ENCODE peak calls at places on chromosomes 4 and X, in six cellular contexts. F is fibroblast of lung, G is tibial nerve, O is transverse colon, M is right lobe of liver, R is lung. J is an unnamed sample.

GRCh38 chrX:9033179-9033578 is 748 bp downstream of the FAM9B start:
- DNase-seq in O (no peak), R (no peak), F (no peak), G (no peak), M (no peak), J (no peak)

GRCh38 chrX:24902808-24903207 is 113.0 kb downstream of the ARX start:
- DNase-seq in F (peak; percentile 95), G (no peak), R (no peak), O (no peak), M (no peak), J (no peak)

GRCh38 chrX:85996555-85996954 is 50.8 kb downstream of the CHM start:
- DNase-seq in M (no peak), R (no peak), O (no peak), G (no peak), F (no peak), J (no peak)

GRCh38 chr4:156838761-156839160 is 132.8 kb downstream of the PDGFC start:
- DNase-seq in F (peak; percentile 22), G (no peak), O (no peak), R (no peak), M (no peak), J (no peak)

GRCh38 chr4:181760560-181760959 is 482.6 kb upstream of the TENM3 start:
- DNase-seq in G (no peak), F (no peak), R (no peak), M (no peak), O (no peak), J (no peak)

GRCh38 chr4:47528651-47529050 is 43.6 kb downstream of the ATP10D start:
- DNase-seq in M (no peak), R (no peak), O (no peak), F (peak; percentile 32), G (no peak), J (no peak)

GRCh38 chrX:133401539-133401938 is 13.8 kb downstream of the GPC4 start:
- DNase-seq in G (no peak), O (no peak), R (no peak), F (peak; percentile 6), M (no peak), J (no peak)

GRCh38 chr4:61520688-61521160 is 320.6 kb downstream of the ADGRL3 start:
- DNase-seq in R (no peak), M (no peak), F (peak; percentile 5), G (no peak), O (no peak), J (no peak)

GRCh38 chr4:72631296-72631695 is 62.3 kb upstream of the ADAMTS3 start:
- DNase-seq in G (peak; percentile 66), O (no peak), R (no peak), F (peak; percentile 12), M (no peak), J (no peak)

GRCh38 chr4:163121689-163122088 is 45.0 kb downstream of the NAF1 start:
- DNase-seq in R (no peak), O (no peak), G (no peak), F (peak; percentile 55), M (no peak), J (no peak)

GRCh38 chrX:49079489-49080428 is at the start of gene WDR45:
- DNase-seq in F (peak; percentile 73), O (peak; percentile 78), R (peak; percentile 73), M (peak; percentile 80), G (peak; percentile 66), J (peak; percentile 76)

GRCh38 chrX:47458528-47458927 is 24.5 kb downstream of the ZNF41 start:
- DNase-seq in R (no peak), M (no peak), F (no peak), G (no peak), O (no peak), J (no peak)

GRCh38 chr4:47930971-47931804 is 16.8 kb upstream of the NFXL1 start:
- DNase-seq in O (no peak), R (no peak), F (peak; percentile 64), G (no peak), M (no peak), J (no peak)

GRCh38 chr4:139783761-139784484 is 118.3 kb downstream of the MGST2 start:
- DNase-seq in G (no peak), F (no peak), M (no peak), O (no peak), R (no peak), J (no peak)

GRCh38 chrX:153303276-153304262 is 18.0 kb downstream of the PNMA6F start:
- DNase-seq in R (no peak), M (no peak), F (no peak), O (no peak), G (no peak), J (no peak)

GRCh38 chrX:54785901-54786300 is 12.2 kb downstream of the ITIH6 start:
- DNase-seq in O (no peak), M (no peak), F (no peak), R (no peak), G (no peak), J (no peak)

GRCh38 chr4:52266537-52267137 is 215.5 kb downstream of the SPATA18 start:
- DNase-seq in R (no peak), F (no peak), M (no peak), G (no peak), O (no peak), J (no peak)

GRCh38 chrX:143635915-143636314 is at the start of gene SLITRK4:
- DNase-seq in R (no peak), F (peak; percentile 17), M (no peak), O (no peak), G (no peak), J (no peak)

GRCh38 chr4:2364654-2365053 is 53.8 kb downstream of the ZFYVE28 start:
- DNase-seq in F (peak; percentile 51), G (no peak), O (peak; percentile 31), M (no peak), R (no peak), J (no peak)

GRCh38 chrX:118637997-118638396 is 89.4 kb upstream of the IL13RA1 start:
- DNase-seq in M (no peak), F (peak; percentile 9), G (no peak), R (no peak), O (no peak), J (no peak)

GRCh38 chr4:155353923-155354540 is 22.7 kb downstream of the MAP9 start:
- DNase-seq in M (peak; percentile 63), G (peak; percentile 50), R (peak; percentile 57), F (peak; percentile 68), O (peak; percentile 64), J (no peak)

GRCh38 chr4:110826656-110827055 is 203.8 kb upstream of the PITX2 start:
- DNase-seq in M (no peak), O (no peak), R (no peak), F (no peak), G (no peak), J (no peak)
- TF ChIP-seq CTCF in M (no peak), O (peak; percentile 45), R (no peak), F (no peak), G (no peak), J (no peak)

DNA sequence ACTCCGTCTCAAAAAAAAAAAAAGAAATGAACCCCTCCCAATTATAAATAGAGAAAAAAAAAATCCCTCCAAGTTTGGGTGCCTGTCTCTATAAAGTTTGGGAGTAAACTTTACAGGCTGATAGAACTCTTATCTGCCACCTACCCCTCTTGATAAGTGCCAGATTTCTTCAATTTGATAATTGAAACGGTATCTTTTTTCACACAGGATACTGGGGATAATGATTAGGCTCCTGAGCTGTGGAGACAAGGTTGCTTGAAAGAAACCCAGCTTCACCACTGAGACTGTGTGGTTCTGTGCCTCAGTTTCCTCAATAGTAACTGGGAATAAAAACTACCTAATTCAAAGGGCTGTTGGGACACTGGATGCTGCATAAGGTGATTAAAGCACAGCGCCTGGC is 606 bp downstream of the EFHC2 start:
- DNase-seq in G (no peak), M (no peak), O (no peak), R (no peak), F (no peak), J (no peak)
- H3K4me3 ChIP-seq in G (peak overlapping the region; percentile 37), M (no peak overlapping the region), O (peak overlapping the region; percentile 29), R (no peak overlapping the region), F (no peak overlapping the region), J (no peak overlapping the region)

DNA sequence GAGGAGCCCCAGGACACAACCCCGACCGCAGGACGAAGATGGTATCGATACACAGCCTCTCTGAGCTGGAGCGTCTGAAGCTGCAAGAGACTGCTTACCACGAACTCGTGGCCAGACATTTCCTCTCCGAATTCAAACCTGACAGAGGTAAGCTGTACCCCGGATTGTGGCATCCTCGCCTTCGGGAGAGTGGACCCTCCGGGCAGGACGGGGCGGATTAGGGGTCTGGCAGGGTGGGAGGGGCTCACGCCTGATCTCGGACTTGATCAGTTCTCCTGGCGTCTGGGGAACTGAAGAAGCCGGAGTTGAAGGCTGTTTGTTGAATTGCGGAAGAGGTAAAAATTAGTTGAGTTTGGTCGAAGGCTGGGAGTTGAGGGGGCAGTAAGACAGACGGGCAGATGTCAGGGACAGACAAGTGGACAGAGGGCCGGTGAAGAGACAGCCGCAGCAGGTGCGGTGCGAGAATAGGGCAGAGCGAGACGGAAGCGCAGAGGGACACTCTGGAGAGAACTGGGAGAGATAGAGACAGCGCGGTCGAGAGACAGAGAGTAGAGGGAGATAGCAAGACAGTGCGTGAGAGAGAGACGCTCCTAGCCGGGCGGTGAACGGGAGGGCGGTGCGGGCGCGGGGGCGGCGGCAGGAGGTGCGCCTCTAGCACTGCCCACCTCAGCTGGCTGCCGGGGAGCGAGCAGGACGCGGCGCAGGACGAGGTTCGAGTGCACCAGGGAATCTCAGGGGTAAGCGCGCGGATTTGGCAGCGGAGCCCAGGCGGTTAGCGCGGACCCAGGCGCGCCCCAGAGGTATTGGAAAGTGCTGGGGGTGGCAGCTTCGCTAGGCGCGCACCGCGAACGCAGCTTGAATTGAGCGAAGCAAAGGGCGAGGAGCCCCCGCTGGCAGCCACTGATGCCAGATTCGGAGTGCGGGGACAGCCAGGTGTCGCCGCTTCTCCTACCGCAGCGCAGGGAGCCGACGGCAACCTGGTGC is 23.9 kb downstream of the ARHGAP36 start:
- DNase-seq in G (no peak), M (no peak), F (no peak), R (no peak), O (no peak), J (no peak)
- H3K27me3 ChIP-seq in G (peaks cover 67% of the 10 kb centered on the region), M (peaks cover 8% of the 10 kb centered on the region), F (no peaks in the 10 kb centered on the region), R (peaks cover 27% of the 10 kb centered on the region), O (peaks cover 28% of the 10 kb centered on the region), J (no peaks in the 10 kb centered on the region)

DNA sequence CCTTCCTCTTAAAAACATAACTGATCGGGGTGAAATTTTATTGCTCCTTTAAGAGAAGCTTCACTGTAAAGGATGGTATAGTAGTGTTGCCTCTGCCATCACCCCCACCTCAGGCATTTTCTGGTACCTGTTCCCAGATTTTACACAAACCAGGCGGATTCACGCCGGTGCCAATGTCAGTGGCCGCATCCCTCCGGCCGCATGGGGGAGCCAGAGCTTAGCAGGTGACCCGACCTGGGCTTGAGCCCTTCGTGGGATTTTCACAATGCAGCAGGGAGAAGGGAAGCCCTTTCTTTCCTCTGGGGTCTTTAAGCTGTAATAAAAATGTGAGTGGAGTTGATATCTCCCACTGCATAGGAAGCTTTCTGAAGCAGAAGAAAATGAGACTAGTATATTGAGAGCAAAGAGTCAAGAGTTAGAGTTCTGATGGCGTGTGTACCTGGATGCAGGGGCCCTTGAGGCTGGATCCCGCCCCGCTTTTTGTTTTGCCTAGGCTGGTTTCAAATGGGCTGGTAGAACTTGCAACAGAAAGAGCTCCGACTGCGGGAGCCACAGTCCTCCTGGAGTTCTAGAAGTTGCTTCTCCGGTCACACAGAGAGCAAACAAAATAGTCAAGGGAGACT is 59.4 kb downstream of the POLR2B start:
- DNase-seq in G (peak; percentile 59), O (peak; percentile 67), R (peak; percentile 48), F (peak; percentile 53), M (peak; percentile 62), J (peak; percentile 26)
- TF ChIP-seq CTCF in G (peak; percentile 66), O (peak; percentile 67), R (peak; percentile 35), F (peak; percentile 95), M (peak; percentile 62), J (peak; percentile 91)

GRCh38 chr4:4666693-4667642 is 125.1 kb upstream of the STX18 start:
- DNase-seq in M (no peak), G (no peak), O (no peak), R (no peak), F (peak; percentile 29), J (no peak)
- H3K4me3 ChIP-seq in M (no peak overlapping the region), G (no peak overlapping the region), O (no peak overlapping the region), R (no peak overlapping the region), F (no peak overlapping the region), J (no peak overlapping the region)

GRCh38 chr4:86247328-86247727 is 112.5 kb downstream of the MAPK10 start:
- DNase-seq in O (no peak), M (no peak), F (no peak), R (no peak), G (no peak), J (no peak)
- H3K27me3 ChIP-seq in O (no peaks in the 10 kb centered on the region), M (no peaks in the 10 kb centered on the region), F (no peaks in the 10 kb centered on the region), R (no peaks in the 10 kb centered on the region), G (no peaks in the 10 kb centered on the region), J (no peaks in the 10 kb centered on the region)

J was measured in GM06990.